ENCODE peak calls at places on chromosome 18, in four cellular contexts. One of them, this sample, is unnamed.
A peak's percentile ranks its signal among the peaks of the same experiment; 100 is the strongest.

GRCh38 chr18:72675394-72675793 is 131.3 kb upstream of the CBLN2 start:
- DNase-seq in GM12878: no peak
- DNase-seq in HepG2: no peak
- DNase-seq in K562: no peak
- DNase-seq in this sample: no peak

GRCh38 chr18:53375641-53376040 is 848.8 kb downstream of the MBD2 start:
- DNase-seq in K562: no peak
- DNase-seq in GM12878: no peak
- DNase-seq in HepG2: no peak
- DNase-seq in this sample: no peak

GRCh38 chr18:13161276-13161899 is 57.2 kb upstream of the LDLRAD4 start:
- DNase-seq in K562: peak; percentile 1
- DNase-seq in HepG2: no peak
- DNase-seq in GM12878: no peak
- DNase-seq in this sample: no peak

GRCh38 chr18:49028801-49029506 is 78.2 kb upstream of the SMAD7 start:
- DNase-seq in K562: no peak
- DNase-seq in GM12878: no peak
- DNase-seq in HepG2: no peak
- DNase-seq in this sample: no peak

GRCh38 chr18:68469049-68469625 is 245.8 kb downstream of the TMX3 start:
- DNase-seq in GM12878: no peak
- DNase-seq in HepG2: no peak
- DNase-seq in K562: no peak
- DNase-seq in this sample: no peak

GRCh38 chr18:49030692-49031443 is 80.1 kb upstream of the SMAD7 start:
- DNase-seq in K562: no peak
- DNase-seq in HepG2: no peak
- DNase-seq in GM12878: no peak
- DNase-seq in this sample: no peak

GRCh38 chr18:23578067-23578705 is 8.1 kb downstream of the NPC1 start:
- DNase-seq in K562: no peak
- DNase-seq in GM12878: no peak
- DNase-seq in HepG2: no peak
- DNase-seq in this sample: no peak

GRCh38 chr18:58313491-58314032 is 269.5 kb downstream of the NEDD4L start:
- DNase-seq in K562: no peak
- DNase-seq in HepG2: peak; percentile 9
- DNase-seq in GM12878: no peak
- DNase-seq in this sample: no peak

GRCh38 chr18:63158012-63158631 is 161.4 kb downstream of the BCL2 start:
- DNase-seq in K562: no peak
- DNase-seq in HepG2: no peak
- DNase-seq in GM12878: no peak
- DNase-seq in this sample: no peak

GRCh38 chr18:48886520-48887293 is 64.1 kb downstream of the SMAD7 start:
- DNase-seq in GM12878: no peak
- DNase-seq in HepG2: no peak
- DNase-seq in K562: no peak
- DNase-seq in this sample: no peak

GRCh38 chr18:33440011-33440383 is 524 bp downstream of the CCDC178 start:
- DNase-seq in GM12878: no peak
- DNase-seq in K562: peak; percentile 19
- DNase-seq in HepG2: no peak
- DNase-seq in this sample: peak; percentile 75

GRCh38 chr18:38951633-38952032 is 1386.0 kb upstream of the CELF4 start:
- DNase-seq in HepG2: no peak
- DNase-seq in GM12878: no peak
- DNase-seq in K562: no peak
- DNase-seq in this sample: no peak

GRCh38 chr18:30970201-30970816 is 72.2 kb downstream of the DSC3 start:
- DNase-seq in K562: no peak
- DNase-seq in HepG2: peak; percentile 31
- DNase-seq in GM12878: no peak
- DNase-seq in this sample: no peak

GRCh38 chr18:61882296-61883004 is 10.4 kb downstream of the RNF152 start:
- DNase-seq in GM12878: no peak
- DNase-seq in HepG2: no peak
- DNase-seq in K562: no peak
- DNase-seq in this sample: no peak

GRCh38 chr18:48228301-48228715 is 180.9 kb downstream of the ZBTB7C start:
- DNase-seq in K562: no peak
- DNase-seq in HepG2: no peak
- DNase-seq in GM12878: no peak
- DNase-seq in this sample: no peak

GRCh38 chr18:13725566-13726227 is 661 bp downstream of the FAM210A start:
- DNase-seq in K562: no peak
- DNase-seq in GM12878: no peak
- DNase-seq in HepG2: peak; percentile 16
- DNase-seq in this sample: no peak

DNA sequence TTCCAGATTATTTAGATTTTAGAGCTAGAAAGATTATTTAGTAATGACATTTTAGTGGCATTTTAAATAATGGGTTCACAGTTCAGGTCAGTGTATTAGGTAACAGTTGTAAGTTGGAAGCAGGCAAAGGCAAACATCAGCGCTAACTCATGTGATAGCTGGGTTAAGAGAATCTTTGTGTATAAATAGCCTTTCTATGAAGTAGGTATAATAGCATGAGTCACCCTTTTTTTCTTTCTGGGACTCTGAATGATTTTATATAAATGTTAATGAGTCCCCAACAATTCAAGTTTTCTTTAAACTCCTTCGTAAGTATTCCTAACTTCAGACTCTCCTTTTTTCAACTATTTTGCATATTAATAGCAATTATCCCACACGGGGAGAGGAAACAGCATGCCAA is 384.3 kb downstream of the PIK3C3 start:
- DNase-seq in HepG2: peak; percentile 80
- DNase-seq in GM12878: no peak
- DNase-seq in K562: no peak
- DNase-seq in this sample: no peak
- TF ChIP-seq ETV6 in HepG2: no peak
- TF ChIP-seq ETV6 in GM12878: no peak
- TF ChIP-seq ETV6 in K562: no peak
- TF ChIP-seq ETV6 in this sample: no peak

DNA sequence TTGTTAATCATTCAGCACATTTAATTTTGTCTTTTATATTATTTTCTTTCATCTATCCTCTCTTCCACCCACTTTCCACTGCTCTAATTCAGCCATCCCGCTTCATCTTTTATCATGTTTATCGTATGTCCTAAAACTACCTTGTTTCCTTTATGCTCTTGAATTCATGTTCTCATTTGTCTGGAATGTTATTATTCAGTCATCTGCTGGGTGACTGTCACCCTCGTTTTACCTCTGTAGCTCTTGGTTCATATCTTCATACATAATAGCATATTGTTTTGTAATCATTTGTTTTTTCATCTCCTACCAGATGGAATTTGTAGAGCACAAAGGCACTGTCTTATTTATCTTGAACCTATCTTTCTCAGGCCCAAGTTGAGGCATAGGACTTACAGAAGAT is 37.0 kb downstream of the SMCHD1 start:
- DNase-seq in K562: no peak
- DNase-seq in GM12878: no peak
- DNase-seq in HepG2: no peak
- DNase-seq in this sample: no peak
- TF ChIP-seq ETV6 in K562: no peak
- TF ChIP-seq ETV6 in GM12878: no peak
- TF ChIP-seq ETV6 in HepG2: no peak
- TF ChIP-seq ETV6 in this sample: no peak

DNA sequence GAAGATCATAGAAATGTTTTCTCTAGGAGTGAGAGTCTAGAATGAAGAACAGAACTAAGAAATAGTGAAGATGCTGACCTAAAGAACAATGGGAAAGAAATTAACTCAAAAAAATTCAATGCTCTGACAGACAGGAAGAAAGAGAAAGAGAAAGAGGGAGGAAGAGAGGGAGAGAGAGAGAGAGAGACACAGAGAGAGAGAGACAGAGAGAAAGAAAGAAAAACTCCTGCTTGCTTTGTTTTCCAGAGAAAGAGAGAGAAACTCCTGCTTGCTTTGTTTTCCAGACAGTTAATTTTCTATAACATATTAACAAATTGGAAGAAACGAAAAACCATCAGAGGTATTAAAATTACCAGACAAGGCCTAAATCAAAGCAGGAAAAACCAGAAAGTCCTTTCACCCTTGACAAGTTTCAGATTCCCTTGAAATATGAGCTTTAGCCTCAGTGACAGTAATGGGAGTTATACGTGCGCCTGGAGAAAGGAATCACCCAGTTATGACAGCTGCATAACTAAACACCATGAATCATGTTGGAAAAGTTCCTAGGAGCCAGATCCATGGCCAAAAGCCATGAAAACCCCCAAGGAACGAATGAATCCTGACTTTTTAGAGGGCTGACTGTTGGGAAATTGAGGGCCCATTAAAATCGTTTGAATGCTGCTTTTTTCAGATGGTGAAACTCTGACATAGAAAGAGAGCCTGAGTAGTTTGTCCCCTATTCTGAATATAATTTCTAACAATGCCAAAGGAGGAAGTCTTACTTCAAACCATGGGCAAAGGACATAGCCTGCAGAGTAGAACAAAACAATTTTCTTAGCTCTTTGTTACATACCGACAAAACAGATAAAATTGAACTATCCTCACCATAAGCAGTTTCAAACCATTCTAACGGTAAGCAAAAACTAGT is 228.6 kb upstream of the CHST9 start:
- DNase-seq in GM12878: no peak
- DNase-seq in K562: no peak
- DNase-seq in HepG2: no peak
- DNase-seq in this sample: no peak
- TF ChIP-seq ETV6 in GM12878: no peak
- TF ChIP-seq ETV6 in K562: no peak
- TF ChIP-seq ETV6 in HepG2: no peak
- TF ChIP-seq ETV6 in this sample: no peak

GRCh38 chr18:6644841-6645240 is 84.7 kb upstream of the ARHGAP28 start:
- DNase-seq in HepG2: no peak
- DNase-seq in K562: no peak
- DNase-seq in GM12878: no peak
- DNase-seq in this sample: no peak
- TF ChIP-seq ETV6 in HepG2: no peak
- TF ChIP-seq ETV6 in K562: no peak
- TF ChIP-seq ETV6 in GM12878: no peak
- TF ChIP-seq ETV6 in this sample: no peak

DNA sequence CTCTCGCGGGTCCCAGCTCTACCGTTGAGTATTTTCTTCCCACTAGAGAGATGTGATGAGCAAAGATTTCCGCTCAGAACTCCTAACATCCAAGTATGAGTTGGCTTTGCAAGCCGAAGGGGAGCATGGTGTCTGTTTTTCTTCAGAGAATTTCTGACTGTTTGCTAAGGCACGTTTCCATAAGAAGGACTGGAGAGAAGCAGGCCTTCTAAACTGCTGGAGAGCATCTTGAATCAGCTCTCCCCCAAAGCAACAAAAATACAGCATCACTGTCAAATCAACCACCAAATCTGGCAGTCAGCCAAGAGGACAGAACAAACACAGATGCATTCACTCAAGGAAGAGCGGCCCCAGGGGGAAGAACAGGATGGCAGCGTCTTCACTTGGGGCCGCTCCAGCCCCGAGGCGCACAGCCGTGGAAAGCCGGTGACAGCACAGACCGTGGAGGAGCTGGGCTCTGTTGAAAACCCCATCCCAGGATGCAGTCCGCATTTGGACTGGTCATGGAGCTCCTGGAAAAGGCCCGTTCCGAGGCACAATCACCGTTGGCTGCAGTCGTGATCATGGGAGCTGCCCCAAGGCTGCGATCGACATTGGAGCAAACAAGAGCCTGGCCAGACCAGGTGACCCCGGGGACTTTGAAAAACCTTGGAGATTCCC is 101.4 kb downstream of the NFATC1 start:
- DNase-seq in GM12878: no peak
- DNase-seq in K562: no peak
- DNase-seq in HepG2: no peak
- DNase-seq in this sample: no peak
- TF ChIP-seq ETV6 in GM12878: no peak
- TF ChIP-seq ETV6 in K562: no peak
- TF ChIP-seq ETV6 in HepG2: no peak
- TF ChIP-seq ETV6 in this sample: no peak

GRCh38 chr18:45667056-45667455 is 51.8 kb downstream of the SLC14A2 start:
- DNase-seq in HepG2: no peak
- DNase-seq in GM12878: no peak
- DNase-seq in K562: no peak
- DNase-seq in this sample: no peak

GRCh38 chr18:45672637-45673036 is 51.3 kb upstream of the SLC14A1 start:
- DNase-seq in K562: no peak
- DNase-seq in HepG2: no peak
- DNase-seq in GM12878: no peak
- DNase-seq in this sample: no peak

GRCh38 chr18:45671366-45671765 is 52.6 kb upstream of the SLC14A1 start:
- DNase-seq in K562: no peak
- DNase-seq in HepG2: no peak
- DNase-seq in GM12878: no peak
- DNase-seq in this sample: no peak

GRCh38 chr18:45666520-45666919 is 51.2 kb downstream of the SLC14A2 start:
- DNase-seq in HepG2: peak; percentile 18
- DNase-seq in GM12878: no peak
- DNase-seq in K562: no peak
- DNase-seq in this sample: no peak

DNA sequence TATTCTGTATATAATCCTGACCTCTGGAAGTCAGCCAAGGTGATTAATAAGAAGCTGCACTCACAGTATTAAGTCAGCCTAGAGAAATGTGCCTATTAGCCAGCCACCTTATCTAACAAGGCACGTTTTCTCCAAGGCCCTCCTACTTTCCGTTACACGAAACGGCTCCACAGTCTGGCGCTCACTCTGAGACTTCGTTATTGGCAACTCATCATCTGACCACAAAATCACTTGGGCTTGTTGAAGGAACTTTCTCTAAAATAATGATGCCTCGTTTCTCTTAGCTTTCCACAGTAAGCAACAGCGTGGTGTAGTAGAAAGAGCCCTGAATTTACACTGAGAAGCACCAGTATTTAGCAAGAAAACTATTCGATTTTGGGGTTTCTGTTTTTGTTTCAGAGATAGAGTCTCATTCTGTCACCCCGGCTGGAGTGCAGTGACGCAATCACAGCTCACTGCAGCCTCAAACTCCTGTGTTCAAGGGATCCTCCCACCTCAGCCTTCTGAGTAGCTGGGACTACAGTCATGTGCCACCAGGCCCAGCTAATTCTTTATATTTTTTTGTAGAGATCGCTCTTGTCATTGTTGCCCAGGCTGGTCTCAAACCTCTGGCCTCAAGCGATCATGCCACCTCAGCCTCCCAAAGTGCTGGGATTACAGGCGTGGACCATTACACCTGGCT is 53.6 kb upstream of the SLC14A1 start:
- DNase-seq in K562: peak; percentile 72
- DNase-seq in GM12878: no peak
- DNase-seq in HepG2: no peak
- DNase-seq in this sample: no peak
- TF ChIP-seq ETV6 in K562: no peak
- TF ChIP-seq ETV6 in GM12878: no peak
- TF ChIP-seq ETV6 in HepG2: no peak
- TF ChIP-seq ETV6 in this sample: no peak

This sample was measured in WTC11.